ENCODE peak calls at places on chromosomes 5 and 9, in six cellular contexts. P, E, I, A, Q and T are unnamed samples.

GRCh38 chr9:99441829-99442228 is 219.7 kb downstream of the SEC61B start:
- DNase-seq in Q (no peak), I (no peak), P (no peak), E (no peak), A (no peak), T (no peak)

GRCh38 chr5:140240987-140241706 is 61.8 kb downstream of the PFDN1 start:
- DNase-seq in P (peak; percentile 97), I (peak; percentile 88), A (peak; percentile 34), Q (peak; percentile 12), E (peak; percentile 84), T (no peak)

GRCh38 chr9:83336696-83337095 is 201.5 kb downstream of the FRMD3 start:
- DNase-seq in A (no peak), I (no peak), Q (no peak), P (no peak), E (no peak), T (peak; percentile 25)

GRCh38 chr9:115672477-115673316 is 480.9 kb upstream of the PAPPA start:
- DNase-seq in E (peak; percentile 43), P (no peak), Q (no peak), I (peak; percentile 93), A (peak; percentile 84), T (no peak)

GRCh38 chr5:110105692-110106091 is 416.0 kb downstream of the MAN2A1 start:
- DNase-seq in P (peak; percentile 59), A (no peak), E (no peak), Q (no peak), I (peak; percentile 33), T (no peak)

GRCh38 chr9:27339661-27340295 is 42.8 kb upstream of the EQTN start:
- DNase-seq in A (no peak), E (no peak), P (no peak), Q (no peak), I (no peak), T (no peak)

GRCh38 chr5:373710-374602 is 52.4 kb downstream of the AHRR start:
- DNase-seq in E (peak; percentile 85), P (no peak), I (peak; percentile 47), A (peak; percentile 34), Q (peak; percentile 71), T (peak; percentile 94)

GRCh38 chr9:128073260-128073886 is 5.3 kb downstream of the SLC25A25 start:
- DNase-seq in P (no peak), A (no peak), Q (no peak), E (no peak), I (no peak), T (no peak)